ENCODE peak calls at places on chromosomes 12 and 14, in eight cellular contexts. L is HepG2, F is GM23338, W is upper lobe of left lung, J is thoracic aorta, B is GM12878, U is lung, V is IMR-90. G is an unnamed sample.

GRCh38 chr12:62861586-62861985 is 73.4 kb downstream of the PPM1H start:
- ATAC-seq in B (no peak), J (no peak), V (no peak), W (no peak), L (no peak), F (no peak), U (no peak), G (no peak)

GRCh38 chr12:132437252-132438138 is 52.5 kb upstream of the FBRSL1 start:
- ATAC-seq in J (no peak), F (peak; percentile 71), U (no peak), B (no peak), W (no peak), L (peak; percentile 59), V (no peak), G (peak; percentile 32)

GRCh38 chr12:91590991-91591987 is 408.7 kb upstream of the DCN start:
- ATAC-seq in B (peak; percentile 28), J (no peak), U (no peak), L (no peak), V (no peak), F (no peak), W (no peak), G (no peak)

GRCh38 chr12:1702708-1703107 is 11.8 kb downstream of the ADIPOR2 start:
- ATAC-seq in V (no peak), J (no peak), L (no peak), F (no peak), B (no peak), W (no peak), U (no peak), G (no peak)

GRCh38 chr14:61992139-61992538 is 229.9 kb downstream of the SNAPC1 start:
- ATAC-seq in U (no peak), F (no peak), V (no peak), L (no peak), J (no peak), W (no peak), B (no peak), G (no peak)

GRCh38 chr14:64118892-64119291 is 175.3 kb downstream of the ESR2 start:
- ATAC-seq in U (no peak), B (no peak), J (no peak), L (no peak), F (no peak), V (no peak), W (no peak), G (no peak)

GRCh38 chr14:22837750-22838538 is 1.6 kb downstream of the MMP14 start:
- ATAC-seq in V (peak; percentile 47), F (peak; percentile 54), L (peak; percentile 1), J (peak; percentile 45), U (peak; percentile 16), B (no peak), W (peak; percentile 17), G (peak; percentile 78)

GRCh38 chr14:58353516-58354299 is 42.0 kb upstream of the TOMM20L start:
- ATAC-seq in L (no peak), U (no peak), V (no peak), W (no peak), J (no peak), B (no peak), F (no peak), G (no peak)

GRCh38 chr14:23639048-23639890 is 3.1 kb downstream of the DHRS2 start:
- ATAC-seq in U (no peak), V (no peak), F (no peak), B (no peak), W (no peak), L (peak; percentile 11), J (no peak), G (no peak)

GRCh38 chr12:4282103-4282891 is 8.7 kb downstream of the CCND2 start:
- ATAC-seq in B (peak; percentile 6), F (no peak), U (no peak), W (no peak), J (no peak), L (no peak), V (no peak), G (no peak)

GRCh38 chr12:131834798-131835615 is 6.8 kb downstream of the MMP17 start:
- ATAC-seq in W (no peak), J (no peak), L (no peak), U (no peak), F (no peak), B (no peak), V (no peak), G (no peak)

GRCh38 chr14:58662028-58662427 is 24.3 kb downstream of the DACT1 start:
- ATAC-seq in U (no peak), W (no peak), L (no peak), J (no peak), F (no peak), B (no peak), V (no peak), G (no peak)

GRCh38 chr14:60632777-60633176 is 16.5 kb downstream of the SIX1 start:
- ATAC-seq in L (no peak), J (no peak), U (no peak), V (no peak), F (peak; percentile 9), B (peak; percentile 84), W (no peak), G (no peak)

DNA sequence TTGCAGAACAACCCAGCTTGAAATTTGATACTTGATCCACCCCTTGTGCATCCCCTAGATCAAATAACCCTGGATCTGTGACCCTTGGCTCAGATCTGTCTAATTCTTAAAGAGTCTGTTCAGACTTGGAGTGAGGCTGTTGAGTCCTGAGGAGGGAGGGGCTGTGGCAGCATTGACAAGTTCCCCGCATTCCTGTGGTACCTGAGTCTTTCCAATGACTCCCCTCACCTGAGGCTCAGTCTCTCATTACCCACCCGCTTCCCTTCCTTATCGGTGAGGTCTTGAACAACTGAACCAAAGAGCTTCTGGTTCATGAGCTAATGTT is 16.1 kb upstream of the HDAC7 start:
- ATAC-seq in U (no peak), W (peak; percentile 68), B (no peak), L (no peak), J (no peak), V (no peak), F (peak; percentile 7), G (no peak)
- H3K4me1 ChIP-seq in U (no peaks in the 10 kb centered on the region), W (peaks cover 28% of the 10 kb centered on the region), B (peaks cover 54% of the 10 kb centered on the region), L (no peaks in the 10 kb centered on the region), J (peaks cover 6% of the 10 kb centered on the region), V (peaks cover 8% of the 10 kb centered on the region), F (peaks cover 13% of the 10 kb centered on the region), G (no peaks in the 10 kb centered on the region)

DNA sequence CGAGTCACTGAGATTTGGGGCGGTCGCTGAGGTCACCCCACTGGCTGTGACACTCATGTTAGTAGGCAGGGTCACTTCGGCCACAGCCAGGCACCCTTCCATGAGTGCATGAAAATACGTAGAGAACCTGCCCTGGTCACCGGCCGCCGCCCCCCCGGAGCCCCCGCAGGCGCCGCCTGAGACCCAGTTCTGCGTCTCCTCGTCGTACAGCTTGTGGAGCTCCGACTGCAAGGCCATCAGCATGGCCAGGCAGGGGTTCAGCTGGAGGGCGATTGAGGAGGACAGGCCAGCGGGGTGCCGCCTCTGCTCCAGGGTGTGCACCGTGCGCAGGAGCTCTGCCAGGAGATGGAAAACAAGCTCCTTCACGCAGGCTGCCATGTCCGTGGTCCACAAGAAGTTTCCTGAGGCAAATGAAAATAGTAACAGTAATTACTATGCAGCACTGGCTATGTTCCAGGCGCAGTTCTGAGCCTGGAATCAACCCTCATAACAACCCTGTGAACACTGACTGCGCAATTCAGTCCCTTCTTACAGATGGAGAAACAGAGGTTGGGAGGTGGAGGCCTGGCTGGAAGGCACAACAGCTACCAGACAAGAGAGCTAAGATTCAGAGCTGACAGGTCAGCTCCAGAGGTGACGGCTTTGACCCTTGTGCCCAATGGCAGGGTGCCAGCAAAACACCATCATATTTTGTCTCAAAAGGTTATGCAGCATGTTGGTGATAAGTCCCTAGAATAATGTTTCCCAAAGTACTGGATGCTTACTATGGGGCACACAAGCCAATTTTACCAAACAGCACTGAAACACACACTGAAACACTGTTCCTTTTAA is 59.9 kb downstream of the TRAFD1 start:
- ATAC-seq in W (no peak), F (no peak), L (no peak), B (no peak), J (no peak), V (no peak), U (no peak), G (no peak)
- H3K4me3 ChIP-seq in W (no peak overlapping the region), F (no peak overlapping the region), L (no peak overlapping the region), B (no peak overlapping the region), J (no peak overlapping the region), V (no peak overlapping the region), U (no peak overlapping the region), G (no peak overlapping the region)

GRCh38 chr12:121130866-121131373 is 1.8 kb upstream of the P2RX7 start:
- ATAC-seq in B (no peak), V (no peak), F (no peak), J (no peak), W (no peak), L (no peak), U (no peak), G (no peak)

GRCh38 chr12:121135320-121135719 is 2.6 kb downstream of the P2RX7 start:
- ATAC-seq in B (no peak), L (no peak), J (no peak), F (no peak), W (no peak), V (no peak), U (no peak), G (no peak)

GRCh38 chr12:121132601-121133481 is at the start of gene P2RX7:
- ATAC-seq in W (peak; percentile 83), U (peak; percentile 53), L (peak; percentile 57), J (peak; percentile 8), B (peak; percentile 42), V (peak; percentile 89), F (peak; percentile 93), G (peak; percentile 73)

GRCh38 chr12:121131941-121132341 is 735 bp upstream of the P2RX7 start:
- ATAC-seq in V (no peak), U (no peak), L (peak; percentile 63), W (no peak), B (no peak), J (no peak), F (no peak), G (no peak)

DNA sequence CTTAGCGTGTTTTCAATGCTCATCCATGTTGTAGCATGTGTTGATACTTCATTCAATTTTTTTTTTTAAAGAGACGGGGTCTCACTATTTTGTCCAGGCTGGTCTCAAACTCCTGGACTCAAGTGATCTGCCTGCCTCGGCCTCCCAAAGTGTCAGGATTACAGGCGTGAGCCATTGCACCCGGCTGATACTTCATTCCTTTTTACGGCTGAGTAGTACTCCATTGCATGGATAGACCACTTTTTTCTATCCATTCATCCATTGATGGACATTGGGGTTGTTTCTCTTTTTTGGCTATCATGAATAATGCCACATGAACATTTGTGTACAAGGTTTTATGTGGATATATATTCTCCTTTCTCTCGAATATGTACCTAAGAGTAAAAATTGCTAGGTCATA is 1.2 kb downstream of the P2RX7 start:
- ATAC-seq in J (no peak), B (no peak), V (no peak), F (no peak), U (no peak), W (no peak), L (no peak), G (no peak)
- H3K4me1 ChIP-seq in J (peaks cover 6% of the 10 kb centered on the region), B (peaks cover 18% of the 10 kb centered on the region), V (peaks cover 4% of the 10 kb centered on the region), F (peaks cover 12% of the 10 kb centered on the region), U (no peaks in the 10 kb centered on the region), W (peaks cover 27% of the 10 kb centered on the region), L (peaks cover 47% of the 10 kb centered on the region), G (peaks cover 13% of the 10 kb centered on the region)

DNA sequence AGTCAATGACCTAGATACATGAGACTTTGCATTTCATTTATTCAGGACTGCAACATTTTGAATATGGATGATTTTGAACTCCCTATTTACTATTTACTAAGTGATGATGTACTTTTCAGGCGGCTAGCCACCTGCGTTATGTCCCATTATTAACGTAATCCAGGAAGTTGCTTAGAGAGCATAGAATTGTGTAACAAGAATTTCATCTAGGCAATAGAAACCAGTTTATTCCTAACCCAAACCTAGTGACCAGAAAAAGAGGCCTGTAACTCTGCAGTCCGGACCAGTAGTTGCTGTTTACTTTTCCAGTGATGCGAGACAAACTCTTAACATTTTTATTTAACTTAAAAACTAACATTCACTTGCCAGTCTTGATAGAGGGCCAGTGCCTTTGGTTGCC is 12.3 kb downstream of the NUDT4 start:
- ATAC-seq in J (no peak), F (no peak), W (no peak), L (no peak), V (no peak), U (no peak), B (no peak), G (no peak)
- H3K4me3 ChIP-seq in J (no peak overlapping the region), F (no peak overlapping the region), W (no peak overlapping the region), L (no peak overlapping the region), V (no peak overlapping the region), U (no peak overlapping the region), B (peak overlapping the region; percentile 26), G (no peak overlapping the region)

G was measured in gastroesophageal sphincter.